ENCODE peak calls at places on chromosomes 4 and X, in five cellular contexts. One of them, this sample, is unnamed.

GRCh38 chr4:133147922-133148689 is 988 bp upstream of the PCDH10 start:
- DNase-seq in GM12878: no peak
- DNase-seq in HepG2: no peak
- DNase-seq in HEK293T: peak
- DNase-seq in NT2/D1: no peak
- DNase-seq in this sample: peak

GRCh38 chrX:11944486-11944885 is 186.4 kb downstream of the MSL3 start:
- DNase-seq in GM12878: no peak
- DNase-seq in HepG2: no peak
- DNase-seq in HEK293T: peak
- DNase-seq in NT2/D1: peak
- DNase-seq in this sample: peak

GRCh38 chr4:88629826-88630225 is 37.5 kb downstream of the HERC3 start:
- DNase-seq in GM12878: no peak
- DNase-seq in HepG2: no peak
- DNase-seq in HEK293T: no peak
- DNase-seq in NT2/D1: no peak
- DNase-seq in this sample: no peak

GRCh38 chr4:68011684-68012083 is 48.4 kb upstream of the TMPRSS11A start:
- DNase-seq in GM12878: no peak
- DNase-seq in HepG2: no peak
- DNase-seq in HEK293T: no peak
- DNase-seq in NT2/D1: no peak
- DNase-seq in this sample: no peak

GRCh38 chr4:128703948-128704347 is 105.6 kb upstream of the JADE1 start:
- DNase-seq in GM12878: no peak
- DNase-seq in HepG2: no peak
- DNase-seq in HEK293T: no peak
- DNase-seq in NT2/D1: no peak
- DNase-seq in this sample: no peak

GRCh38 chr4:90419124-90419711 is 292.0 kb downstream of the CCSER1 start:
- DNase-seq in GM12878: no peak
- DNase-seq in HepG2: peak
- DNase-seq in HEK293T: peak
- DNase-seq in NT2/D1: peak
- DNase-seq in this sample: no peak

GRCh38 chrX:107750263-107750662 is 25.3 kb downstream of the TSC22D3 start:
- DNase-seq in GM12878: no peak
- DNase-seq in HepG2: no peak
- DNase-seq in HEK293T: no peak
- DNase-seq in NT2/D1: no peak
- DNase-seq in this sample: no peak

GRCh38 chrX:13906103-13906502 is 89.2 kb upstream of the GPM6B start:
- DNase-seq in GM12878: no peak
- DNase-seq in HepG2: no peak
- DNase-seq in HEK293T: no peak
- DNase-seq in NT2/D1: no peak
- DNase-seq in this sample: no peak

GRCh38 chrX:78103001-78103634 is 930 bp upstream of the PGK1 start:
- DNase-seq in GM12878: no peak
- DNase-seq in HepG2: no peak
- DNase-seq in HEK293T: no peak
- DNase-seq in NT2/D1: no peak
- DNase-seq in this sample: no peak

GRCh38 chr4:120801171-120801758 is 121.3 kb downstream of the PRDM5 start:
- DNase-seq in GM12878: no peak
- DNase-seq in HepG2: no peak
- DNase-seq in HEK293T: no peak
- DNase-seq in NT2/D1: no peak
- DNase-seq in this sample: no peak

GRCh38 chr4:3010998-3011397 is 47.6 kb downstream of the GRK4 start:
- DNase-seq in GM12878: no peak
- DNase-seq in HepG2: no peak
- DNase-seq in HEK293T: no peak
- DNase-seq in NT2/D1: no peak
- DNase-seq in this sample: no peak

GRCh38 chrX:17654116-17654515 is 83.2 kb upstream of the SCML1 start:
- DNase-seq in GM12878: no peak
- DNase-seq in HepG2: no peak
- DNase-seq in HEK293T: no peak
- DNase-seq in NT2/D1: no peak
- DNase-seq in this sample: no peak

GRCh38 chr4:4376074-4376473 is 10.8 kb upstream of the NSG1 start:
- DNase-seq in GM12878: no peak
- DNase-seq in HepG2: no peak
- DNase-seq in HEK293T: no peak
- DNase-seq in NT2/D1: no peak
- DNase-seq in this sample: no peak

GRCh38 chrX:19381326-19381725 is 37.6 kb downstream of the PDHA1 start:
- DNase-seq in GM12878: no peak
- DNase-seq in HepG2: no peak
- DNase-seq in HEK293T: no peak
- DNase-seq in NT2/D1: no peak
- DNase-seq in this sample: no peak

GRCh38 chr4:173990126-173990878 is 293.2 kb downstream of the FBXO8 start:
- DNase-seq in GM12878: no peak
- DNase-seq in HepG2: peak
- DNase-seq in HEK293T: peak
- DNase-seq in NT2/D1: peak
- DNase-seq in this sample: no peak

GRCh38 chr4:25246680-25247611 is 13.1 kb downstream of the PI4K2B start:
- DNase-seq in GM12878: no peak
- DNase-seq in HepG2: no peak
- DNase-seq in HEK293T: no peak
- DNase-seq in NT2/D1: no peak
- DNase-seq in this sample: no peak

GRCh38 chr4:120228086-120228485 is 161.4 kb upstream of the MAD2L1 start:
- DNase-seq in GM12878: no peak
- DNase-seq in HepG2: no peak
- DNase-seq in HEK293T: no peak
- DNase-seq in NT2/D1: no peak
- DNase-seq in this sample: no peak

GRCh38 chr4:151921811-151922210 is 161.0 kb upstream of the GATB start:
- DNase-seq in GM12878: no peak
- DNase-seq in HepG2: no peak
- DNase-seq in HEK293T: no peak
- DNase-seq in NT2/D1: no peak
- DNase-seq in this sample: no peak

GRCh38 chrX:128601706-128602105 is 549.5 kb upstream of the ACTRT1 start:
- DNase-seq in GM12878: no peak
- DNase-seq in HepG2: no peak
- DNase-seq in HEK293T: no peak
- DNase-seq in NT2/D1: no peak
- DNase-seq in this sample: no peak

GRCh38 chrX:50680990-50681389 is 133.0 kb downstream of the SHROOM4 start:
- DNase-seq in GM12878: no peak
- DNase-seq in HepG2: no peak
- DNase-seq in HEK293T: no peak
- DNase-seq in NT2/D1: no peak
- DNase-seq in this sample: peak

GRCh38 chr4:69485130-69485529 is 10.6 kb downstream of the UGT2B4 start:
- DNase-seq in GM12878: no peak
- DNase-seq in HepG2: peak
- DNase-seq in HEK293T: no peak
- DNase-seq in NT2/D1: no peak
- DNase-seq in this sample: no peak

GRCh38 chr4:15936495-15936894 is 2.0 kb downstream of the FGFBP1 start:
- DNase-seq in GM12878: no peak
- DNase-seq in HepG2: no peak
- DNase-seq in HEK293T: no peak
- DNase-seq in NT2/D1: no peak
- DNase-seq in this sample: no peak

GRCh38 chr4:173516621-173517612 is 13.1 kb downstream of the HAND2 start:
- DNase-seq in GM12878: no peak
- DNase-seq in HepG2: no peak
- DNase-seq in HEK293T: no peak
- DNase-seq in NT2/D1: no peak
- DNase-seq in this sample: peak

GRCh38 chr4:159048166-159048886 is 54.6 kb upstream of the RAPGEF2 start:
- DNase-seq in GM12878: no peak
- DNase-seq in HepG2: peak
- DNase-seq in HEK293T: peak
- DNase-seq in NT2/D1: no peak
- DNase-seq in this sample: no peak

GRCh38 chr4:189117426-189117825 is 823.2 kb upstream of the FRG1 start:
- DNase-seq in GM12878: no peak
- DNase-seq in HepG2: no peak
- DNase-seq in HEK293T: no peak
- DNase-seq in NT2/D1: no peak
- DNase-seq in this sample: no peak

GRCh38 chr4:62901101-62901500 is 1508.1 kb downstream of the TECRL start:
- DNase-seq in GM12878: no peak
- DNase-seq in HepG2: peak
- DNase-seq in HEK293T: no peak
- DNase-seq in NT2/D1: no peak
- DNase-seq in this sample: no peak

GRCh38 chr4:113683143-113683542 is 78.4 kb downstream of the CAMK2D start:
- DNase-seq in GM12878: peak
- DNase-seq in HepG2: no peak
- DNase-seq in HEK293T: no peak
- DNase-seq in NT2/D1: no peak
- DNase-seq in this sample: no peak
- TF ChIP-seq SUZ12 in GM12878: no peak
- TF ChIP-seq SUZ12 in HepG2: no peak
- TF ChIP-seq SUZ12 in HEK293T: no peak
- TF ChIP-seq SUZ12 in NT2/D1: no peak
- TF ChIP-seq SUZ12 in this sample: no peak

DNA sequence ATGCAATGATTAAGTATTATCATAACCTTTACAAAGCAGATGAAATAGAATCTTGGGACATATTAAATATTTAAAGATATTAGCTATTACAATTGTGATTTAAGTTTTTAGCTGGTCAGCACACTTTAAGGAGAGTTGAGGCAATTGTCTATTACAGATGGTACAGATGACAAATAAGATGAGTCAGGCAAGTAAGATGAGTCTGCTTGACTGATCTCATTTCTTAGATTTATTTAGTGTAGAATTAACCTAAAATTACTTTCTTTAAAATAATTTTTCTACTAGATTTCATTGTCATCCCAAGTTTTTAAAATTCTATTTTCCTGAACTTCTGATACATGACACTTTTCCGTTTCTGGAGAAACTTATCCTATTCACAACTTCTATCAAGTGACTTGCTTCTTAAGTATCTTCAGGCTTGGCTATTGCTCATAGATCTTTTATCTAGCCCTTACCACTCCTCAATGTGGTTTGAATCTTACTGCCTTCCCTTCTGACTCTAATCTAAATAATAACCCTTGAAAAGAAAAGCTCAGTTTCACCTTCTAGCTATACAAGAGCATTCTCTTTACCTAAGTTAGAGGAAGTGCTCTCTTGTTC is 32.9 kb downstream of the CXCL1 start:
- DNase-seq in GM12878: no peak
- DNase-seq in HepG2: no peak
- DNase-seq in HEK293T: no peak
- DNase-seq in NT2/D1: no peak
- DNase-seq in this sample: no peak
- TF ChIP-seq SUZ12 in GM12878: no peak
- TF ChIP-seq SUZ12 in HepG2: no peak
- TF ChIP-seq SUZ12 in HEK293T: no peak
- TF ChIP-seq SUZ12 in NT2/D1: no peak
- TF ChIP-seq SUZ12 in this sample: no peak

GRCh38 chr4:31918891-31919290 is 1198.7 kb downstream of the PCDH7 start:
- DNase-seq in GM12878: no peak
- DNase-seq in HepG2: no peak
- DNase-seq in HEK293T: no peak
- DNase-seq in NT2/D1: no peak
- DNase-seq in this sample: no peak

DNA sequence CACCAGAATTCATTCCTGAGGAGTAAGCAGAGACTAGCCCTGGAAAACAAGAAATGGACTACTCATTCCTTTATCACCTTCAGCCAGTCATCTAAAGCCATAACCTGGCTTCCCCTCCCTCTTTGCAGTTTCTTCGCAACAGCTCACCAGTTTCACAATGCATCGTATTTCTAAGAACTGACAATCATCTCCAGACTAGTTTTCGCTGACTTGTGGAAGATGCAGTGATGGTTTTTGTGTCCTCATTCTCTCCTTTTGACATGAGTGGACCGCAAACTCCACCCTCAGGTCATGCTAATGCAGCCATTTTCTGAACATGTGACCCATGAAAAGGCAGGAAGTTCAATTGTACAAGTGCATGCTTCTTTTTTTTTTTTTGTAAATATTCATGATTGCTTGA is 1203.5 kb downstream of the PCDH7 start:
- DNase-seq in GM12878: no peak
- DNase-seq in HepG2: no peak
- DNase-seq in HEK293T: no peak
- DNase-seq in NT2/D1: no peak
- DNase-seq in this sample: no peak
- TF ChIP-seq SUZ12 in GM12878: no peak
- TF ChIP-seq SUZ12 in HepG2: no peak
- TF ChIP-seq SUZ12 in HEK293T: no peak
- TF ChIP-seq SUZ12 in NT2/D1: no peak
- TF ChIP-seq SUZ12 in this sample: no peak

DNA sequence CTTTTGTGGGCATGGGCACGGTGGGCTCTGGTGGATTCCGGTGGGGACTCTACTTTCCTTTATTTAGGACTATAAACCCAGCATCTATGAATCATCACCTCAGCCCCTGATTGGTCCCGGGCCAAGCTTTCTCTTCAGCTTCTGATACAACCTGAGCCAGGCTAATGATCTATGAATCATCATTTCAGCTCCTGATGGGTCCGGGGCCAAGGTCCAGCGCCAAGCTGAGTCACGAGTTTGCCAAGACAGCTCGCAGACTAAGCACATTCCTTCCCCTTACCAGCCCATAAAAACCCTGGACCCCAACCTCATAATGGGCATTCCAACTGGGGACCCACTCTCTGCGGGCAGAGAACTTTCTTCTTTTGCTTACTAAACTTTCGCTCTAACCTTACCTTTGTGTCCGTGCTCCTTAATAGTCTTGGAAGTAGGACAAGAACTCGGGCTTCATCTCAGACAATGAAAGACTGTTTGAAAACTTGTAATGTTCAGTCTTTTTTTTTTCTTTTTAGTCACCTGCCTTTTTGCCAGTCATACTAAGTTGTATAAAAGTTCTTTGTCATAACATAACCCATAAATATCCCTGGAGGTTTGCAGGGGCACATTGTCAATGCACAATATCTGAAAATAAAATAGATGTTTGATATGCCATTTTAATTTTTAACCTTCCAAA is 904.9 kb upstream of the EPHA5 start:
- DNase-seq in GM12878: no peak
- DNase-seq in HepG2: peak
- DNase-seq in HEK293T: peak
- DNase-seq in NT2/D1: no peak
- DNase-seq in this sample: no peak
- TF ChIP-seq SUZ12 in GM12878: no peak
- TF ChIP-seq SUZ12 in HepG2: no peak
- TF ChIP-seq SUZ12 in HEK293T: no peak
- TF ChIP-seq SUZ12 in NT2/D1: no peak
- TF ChIP-seq SUZ12 in this sample: no peak

GRCh38 chr4:142406917-142407501 is 439.1 kb downstream of the INPP4B start:
- DNase-seq in GM12878: no peak
- DNase-seq in HepG2: no peak
- DNase-seq in HEK293T: no peak
- DNase-seq in NT2/D1: no peak
- DNase-seq in this sample: no peak
- TF ChIP-seq SUZ12 in GM12878: no peak
- TF ChIP-seq SUZ12 in HepG2: no peak
- TF ChIP-seq SUZ12 in HEK293T: no peak
- TF ChIP-seq SUZ12 in NT2/D1: no peak
- TF ChIP-seq SUZ12 in this sample: no peak